ENCODE peak calls at places on chromosomes 13 and 19, in five cellular contexts. One of them, this sample, is unnamed.
A peak's percentile ranks its signal among the peaks of the same experiment; 100 is the strongest.

GRCh38 chr19:35076026-35076370 is 34.5 kb downstream of the HPN start:
- DNase-seq in K562: no peak
- DNase-seq in HepG2: no peak
- DNase-seq in H1: no peak
- DNase-seq in GM12878: no peak
- DNase-seq in this sample: no peak

GRCh38 chr19:35822579-35822978 is 9.9 kb upstream of the PRODH2 start:
- DNase-seq in K562: peak; percentile 46
- DNase-seq in HepG2: no peak
- DNase-seq in H1: no peak
- DNase-seq in GM12878: no peak
- DNase-seq in this sample: no peak

GRCh38 chr19:58581227-58582141 is 8.3 kb upstream of the MZF1 start:
- DNase-seq in K562: peak; percentile 78
- DNase-seq in HepG2: peak; percentile 16
- DNase-seq in H1: peak; percentile 92
- DNase-seq in GM12878: no peak
- DNase-seq in this sample: peak; percentile 96

GRCh38 chr19:18784786-18785120 is 6.4 kb downstream of the COMP start:
- DNase-seq in K562: no peak
- DNase-seq in HepG2: no peak
- DNase-seq in H1: no peak
- DNase-seq in GM12878: no peak
- DNase-seq in this sample: no peak

GRCh38 chr13:87356314-87356713 is 314.9 kb upstream of the SLITRK5 start:
- DNase-seq in K562: no peak
- DNase-seq in HepG2: no peak
- DNase-seq in H1: no peak
- DNase-seq in GM12878: no peak
- DNase-seq in this sample: no peak

GRCh38 chr19:13796301-13797057 is 1.2 kb downstream of the ZSWIM4 start:
- DNase-seq in K562: no peak
- DNase-seq in HepG2: peak; percentile 23
- DNase-seq in H1: no peak
- DNase-seq in GM12878: no peak
- DNase-seq in this sample: peak; percentile 79

GRCh38 chr19:5990289-5990797 is 12.4 kb upstream of the RANBP3 start:
- DNase-seq in K562: peak; percentile 84
- DNase-seq in HepG2: no peak
- DNase-seq in H1: no peak
- DNase-seq in GM12878: no peak
- DNase-seq in this sample: peak; percentile 79

GRCh38 chr13:68727788-68728187 is 1379.8 kb upstream of the ATXN8OS start:
- DNase-seq in K562: no peak
- DNase-seq in HepG2: no peak
- DNase-seq in H1: no peak
- DNase-seq in GM12878: no peak
- DNase-seq in this sample: no peak

GRCh38 chr13:23161176-23161825 is 19.5 kb upstream of the SGCG start:
- DNase-seq in K562: no peak
- DNase-seq in HepG2: no peak
- DNase-seq in H1: no peak
- DNase-seq in GM12878: no peak
- DNase-seq in this sample: no peak

GRCh38 chr13:97327521-97328221 is 105.5 kb downstream of the MBNL2 start:
- DNase-seq in K562: no peak
- DNase-seq in HepG2: no peak
- DNase-seq in H1: no peak
- DNase-seq in GM12878: no peak
- DNase-seq in this sample: no peak

GRCh38 chr19:681029-681626 is 4.9 kb downstream of the FSTL3 start:
- DNase-seq in K562: peak; percentile 93
- DNase-seq in HepG2: no peak
- DNase-seq in H1: no peak
- DNase-seq in GM12878: no peak
- DNase-seq in this sample: peak; percentile 96

GRCh38 chr19:681638-682037 is 5.4 kb downstream of the FSTL3 start:
- DNase-seq in K562: no peak
- DNase-seq in HepG2: no peak
- DNase-seq in H1: no peak
- DNase-seq in GM12878: no peak
- DNase-seq in this sample: no peak

GRCh38 chr19:679418-680286 is 3.5 kb downstream of the FSTL3 start:
- DNase-seq in K562: peak; percentile 69
- DNase-seq in HepG2: no peak
- DNase-seq in H1: no peak
- DNase-seq in GM12878: no peak
- DNase-seq in this sample: peak; percentile 68

GRCh38 chr19:678791-679388 is 2.7 kb downstream of the FSTL3 start:
- DNase-seq in K562: no peak
- DNase-seq in HepG2: no peak
- DNase-seq in H1: no peak
- DNase-seq in GM12878: no peak
- DNase-seq in this sample: no peak

GRCh38 chr19:680287-681028 is 4.3 kb downstream of the FSTL3 start:
- DNase-seq in K562: peak; percentile 94
- DNase-seq in HepG2: peak; percentile 93
- DNase-seq in H1: peak; percentile 99
- DNase-seq in GM12878: peak; percentile 93
- DNase-seq in this sample: peak; percentile 97
- H2AFZ ChIP-seq in K562: peak overlapping the region; percentile 92
- H2AFZ ChIP-seq in HepG2: no peak overlapping the region
- H2AFZ ChIP-seq in H1: peak overlapping the region; percentile 90
- H2AFZ ChIP-seq in GM12878: peak overlapping the region; percentile 97
- H2AFZ ChIP-seq in this sample: peak overlapping the region; percentile 92

GRCh38 chr19:23343434-23344010 is 51.7 kb downstream of the ZNF91 start:
- DNase-seq in K562: no peak
- DNase-seq in HepG2: no peak
- DNase-seq in H1: no peak
- DNase-seq in GM12878: no peak
- DNase-seq in this sample: no peak
- TF ChIP-seq CREB1 in K562: no peak
- TF ChIP-seq CREB1 in HepG2: no peak
- TF ChIP-seq CREB1 in H1: no peak
- TF ChIP-seq CREB1 in GM12878: no peak
- TF ChIP-seq CREB1 in this sample: no peak

GRCh38 chr19:50489461-50490011 is 12.9 kb upstream of the GARIN5A start:
- DNase-seq in K562: no peak
- DNase-seq in HepG2: no peak
- DNase-seq in H1: no peak
- DNase-seq in GM12878: no peak
- DNase-seq in this sample: no peak

GRCh38 chr19:50490411-50490811 is 13.8 kb upstream of the GARIN5A start:
- DNase-seq in K562: no peak
- DNase-seq in HepG2: no peak
- DNase-seq in H1: no peak
- DNase-seq in GM12878: no peak
- DNase-seq in this sample: no peak

GRCh38 chr19:50493171-50493570 is 16.5 kb upstream of the GARIN5A start:
- DNase-seq in K562: no peak
- DNase-seq in HepG2: no peak
- DNase-seq in H1: no peak
- DNase-seq in GM12878: no peak
- DNase-seq in this sample: no peak

GRCh38 chr19:50492303-50493052 is 15.8 kb upstream of the GARIN5A start:
- DNase-seq in K562: peak; percentile 60
- DNase-seq in HepG2: no peak
- DNase-seq in H1: no peak
- DNase-seq in GM12878: no peak
- DNase-seq in this sample: no peak

GRCh38 chr19:50490991-50491472 is 14.4 kb upstream of the GARIN5A start:
- DNase-seq in K562: no peak
- DNase-seq in HepG2: no peak
- DNase-seq in H1: no peak
- DNase-seq in GM12878: no peak
- DNase-seq in this sample: no peak
- H2AFZ ChIP-seq in K562: no peak overlapping the region
- H2AFZ ChIP-seq in HepG2: no peak overlapping the region
- H2AFZ ChIP-seq in H1: no peak overlapping the region
- H2AFZ ChIP-seq in GM12878: no peak overlapping the region
- H2AFZ ChIP-seq in this sample: no peak overlapping the region

GRCh38 chr13:46622013-46622917 is 69.3 kb downstream of the LRCH1 start:
- DNase-seq in K562: no peak
- DNase-seq in HepG2: peak; percentile 10
- DNase-seq in H1: no peak
- DNase-seq in GM12878: no peak
- DNase-seq in this sample: no peak
- TF ChIP-seq CREB1 in K562: no peak
- TF ChIP-seq CREB1 in HepG2: no peak
- TF ChIP-seq CREB1 in H1: no peak
- TF ChIP-seq CREB1 in GM12878: no peak
- TF ChIP-seq CREB1 in this sample: no peak

GRCh38 chr13:27172495-27172842 is 858 bp upstream of the USP12 start:
- DNase-seq in K562: no peak
- DNase-seq in HepG2: no peak
- DNase-seq in H1: no peak
- DNase-seq in GM12878: no peak
- DNase-seq in this sample: no peak
- H2AFZ ChIP-seq in K562: peak overlapping the region; percentile 87
- H2AFZ ChIP-seq in HepG2: peak overlapping the region; percentile 62
- H2AFZ ChIP-seq in H1: peak overlapping the region; percentile 47
- H2AFZ ChIP-seq in GM12878: peak overlapping the region; percentile 47
- H2AFZ ChIP-seq in this sample: peak overlapping the region; percentile 99

GRCh38 chr19:43463381-43464088 is 1.9 kb downstream of the LYPD3 start:
- DNase-seq in K562: peak; percentile 99
- DNase-seq in HepG2: peak; percentile 85
- DNase-seq in H1: peak; percentile 74
- DNase-seq in GM12878: peak; percentile 73
- DNase-seq in this sample: peak; percentile 99

GRCh38 chr19:43462383-43462782 is 3.0 kb downstream of the LYPD3 start:
- DNase-seq in K562: no peak
- DNase-seq in HepG2: no peak
- DNase-seq in H1: no peak
- DNase-seq in GM12878: no peak
- DNase-seq in this sample: no peak

GRCh38 chr19:43465468-43466120 is at the start of gene LYPD3:
- DNase-seq in K562: peak; percentile 39
- DNase-seq in HepG2: no peak
- DNase-seq in H1: no peak
- DNase-seq in GM12878: no peak
- DNase-seq in this sample: peak; percentile 82

GRCh38 chr19:43462887-43463380 is 2.5 kb downstream of the LYPD3 start:
- DNase-seq in K562: no peak
- DNase-seq in HepG2: no peak
- DNase-seq in H1: peak; percentile 93
- DNase-seq in GM12878: no peak
- DNase-seq in this sample: no peak

GRCh38 chr19:43464089-43464775 is 1.2 kb downstream of the LYPD3 start:
- DNase-seq in K562: peak; percentile 86
- DNase-seq in HepG2: no peak
- DNase-seq in H1: no peak
- DNase-seq in GM12878: no peak
- DNase-seq in this sample: no peak
- TF ChIP-seq CREB1 in K562: no peak
- TF ChIP-seq CREB1 in HepG2: no peak
- TF ChIP-seq CREB1 in H1: no peak
- TF ChIP-seq CREB1 in GM12878: no peak
- TF ChIP-seq CREB1 in this sample: no peak